ENCODE peak calls at places on chromosomes 6 and 20, in seven cellular contexts. A, K, O, R, X, I and S are unnamed samples.

GRCh38 chr20:53901064-53901463 is 169.3 kb downstream of the BCAS1 start:
- DNase-seq in A (no peak), K (no peak), O (no peak), R (no peak), X (peak; percentile 52), I (peak; percentile 28), S (no peak)

GRCh38 chr20:53963670-53964466 is 106.5 kb downstream of the BCAS1 start:
- DNase-seq in A (no peak), K (no peak), O (no peak), R (no peak), X (no peak), I (no peak), S (no peak)

GRCh38 chr6:117956386-117956785 is 49.3 kb downstream of the SLC35F1 start:
- DNase-seq in A (no peak), K (no peak), O (no peak), R (no peak), X (no peak), I (no peak), S (no peak)

GRCh38 chr6:132907231-132907630 is 92.9 kb downstream of the RPS12 start:
- DNase-seq in A (no peak), K (no peak), O (no peak), R (no peak), X (no peak), I (no peak), S (no peak)

GRCh38 chr6:2857580-2858337 is 16.1 kb upstream of the SERPINB1 start:
- DNase-seq in A (peak; percentile 75), K (no peak), O (peak; percentile 84), R (peak; percentile 76), X (peak; percentile 83), I (peak; percentile 51), S (peak; percentile 80)

GRCh38 chr6:127031511-127031910 is 87.0 kb upstream of the RSPO3 start:
- DNase-seq in A (no peak), K (no peak), O (no peak), R (no peak), X (no peak), I (no peak), S (no peak)

GRCh38 chr6:148700713-148701392 is 46.0 kb upstream of the UST start:
- DNase-seq in A (no peak), K (no peak), O (peak; percentile 41), R (no peak), X (no peak), I (peak; percentile 11), S (no peak)

GRCh38 chr6:132566404-132566803 is 3.7 kb upstream of the TAAR6 start:
- DNase-seq in A (no peak), K (no peak), O (no peak), R (no peak), X (no peak), I (no peak), S (no peak)

GRCh38 chr6:113969888-113970807 is 800 bp downstream of the HDAC2 start:
- DNase-seq in A (peak; percentile 59), K (peak; percentile 47), O (peak; percentile 63), R (peak; percentile 68), X (peak; percentile 27), I (peak; percentile 68), S (peak; percentile 77)

GRCh38 chr20:47708953-47709833 is 76.1 kb downstream of the SULF2 start:
- DNase-seq in A (no peak), K (no peak), O (no peak), R (no peak), X (no peak), I (no peak), S (no peak)

GRCh38 chr6:56335733-56336132 is 88.4 kb upstream of the COL21A1 start:
- DNase-seq in A (no peak), K (no peak), O (no peak), R (no peak), X (peak; percentile 37), I (no peak), S (no peak)

GRCh38 chr6:44133003-44133931 is 5.9 kb downstream of the TMEM63B start:
- DNase-seq in A (peak; percentile 63), K (no peak), O (peak; percentile 55), R (peak; percentile 52), X (peak; percentile 35), I (peak; percentile 69), S (peak; percentile 57)

GRCh38 chr6:43093361-43094289 is 17.5 kb downstream of the PTK7 start:
- DNase-seq in A (peak; percentile 27), K (peak; percentile 75), O (peak; percentile 62), R (no peak), X (no peak), I (peak; percentile 29), S (no peak)

GRCh38 chr6:131721161-131721560 is 10.3 kb upstream of the CTAGE9 start:
- DNase-seq in A (no peak), K (no peak), O (no peak), R (no peak), X (no peak), I (no peak), S (no peak)

GRCh38 chr6:53447869-53448268 is 97.0 kb downstream of the GCLC start:
- DNase-seq in A (no peak), K (no peak), O (no peak), R (no peak), X (no peak), I (no peak), S (no peak)

GRCh38 chr6:108167449-108167903 is 1.7 kb downstream of the NR2E1 start:
- DNase-seq in A (no peak), K (no peak), O (no peak), R (no peak), X (no peak), I (no peak), S (peak; percentile 19)

GRCh38 chr20:6044102-6044501 is 9.8 kb downstream of the LRRN4 start:
- DNase-seq in A (no peak), K (no peak), O (no peak), R (no peak), X (peak; percentile 32), I (no peak), S (no peak)

GRCh38 chr6:15213838-15214398 is 32.0 kb upstream of the JARID2 start:
- DNase-seq in A (no peak), K (no peak), O (no peak), R (no peak), X (no peak), I (no peak), S (no peak)

GRCh38 chr6:168355716-168356522 is 36.3 kb upstream of the DACT2 start:
- DNase-seq in A (peak; percentile 55), K (peak; percentile 69), O (peak; percentile 16), R (no peak), X (peak; percentile 52), I (peak; percentile 68), S (peak; percentile 14)

GRCh38 chr20:22729180-22729579 is 144.8 kb upstream of the FOXA2 start:
- DNase-seq in A (no peak), K (no peak), O (no peak), R (no peak), X (peak; percentile 36), I (no peak), S (no peak)

GRCh38 chr6:26328265-26328844 is 36.6 kb upstream of the BTN3A2 start:
- DNase-seq in A (no peak), K (no peak), O (no peak), R (no peak), X (peak; percentile 73), I (no peak), S (no peak)

GRCh38 chr6:34423254-34423653 is 2.6 kb downstream of the RPS10 start:
- DNase-seq in A (no peak), K (no peak), O (no peak), R (no peak), X (no peak), I (no peak), S (no peak)

GRCh38 chr6:34424200-34425131 is 1.4 kb downstream of the RPS10 start:
- DNase-seq in A (no peak), K (no peak), O (no peak), R (no peak), X (no peak), I (no peak), S (no peak)

GRCh38 chr6:34425132-34425497 is 754 bp downstream of the RPS10 start:
- DNase-seq in A (no peak), K (no peak), O (no peak), R (no peak), X (no peak), I (no peak), S (peak; percentile 67)

GRCh38 chr6:34425498-34426410 is at the start of gene RPS10:
- DNase-seq in A (peak; percentile 93), K (peak; percentile 90), O (peak; percentile 96), R (peak; percentile 93), X (peak; percentile 90), I (peak; percentile 94), S (peak; percentile 96)
- TF ChIP-seq POLR2A in A (peak; percentile 70), K (peak; percentile 80), O (peak; percentile 78), R (peak; percentile 76), X (peak; percentile 83), I (peak; percentile 85), S (peak; percentile 89)

GRCh38 chr20:63525185-63525584 is 4.6 kb downstream of the PPDPF start:
- DNase-seq in A (no peak), K (no peak), O (no peak), R (no peak), X (no peak), I (no peak), S (no peak)
- TF ChIP-seq POLR2A in A (no peak), K (no peak), O (no peak), R (no peak), X (no peak), I (no peak), S (no peak)

DNA sequence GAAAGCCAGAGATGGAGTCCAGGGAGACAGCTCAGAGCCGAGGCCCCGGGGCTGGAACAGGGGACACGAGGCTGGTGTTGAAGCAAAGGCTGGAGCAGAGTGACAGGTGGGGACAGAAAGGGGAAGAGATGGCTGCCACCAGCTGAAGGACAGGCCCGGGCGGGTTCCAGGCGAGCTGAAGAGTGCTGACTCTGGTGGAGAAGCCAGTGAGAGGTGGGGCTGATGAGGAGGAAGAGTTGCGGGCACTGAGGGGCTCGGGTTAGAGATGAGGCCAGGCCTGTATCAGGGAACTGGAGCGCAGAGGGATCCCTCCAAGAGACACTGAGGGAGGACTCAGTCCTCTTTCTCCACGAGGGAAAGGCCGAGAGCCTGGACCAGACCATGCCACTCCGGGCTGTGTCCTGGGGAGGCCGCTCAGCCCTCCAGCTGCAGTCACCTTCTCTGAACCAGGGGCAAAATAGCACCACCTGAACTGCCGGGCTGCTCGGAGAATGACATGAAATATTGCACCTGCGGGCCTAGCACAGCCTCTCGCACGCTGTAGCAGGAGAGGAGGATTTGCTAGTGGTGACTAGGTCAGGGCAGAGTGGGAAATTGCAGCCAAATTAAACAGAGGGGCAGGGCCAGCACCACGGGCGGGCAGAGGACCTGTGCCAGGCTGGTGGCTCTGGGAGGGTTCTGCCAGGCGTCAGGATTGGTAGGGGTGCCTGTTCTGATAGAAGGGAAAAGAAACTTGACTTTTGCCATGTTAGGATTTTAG is 175.9 kb downstream of the ZDHHC14 start:
- DNase-seq in A (no peak), K (no peak), O (no peak), R (no peak), X (no peak), I (peak; percentile 30), S (no peak)
- TF ChIP-seq POLR2A in A (no peak), K (no peak), O (no peak), R (no peak), X (no peak), I (no peak), S (no peak)

DNA sequence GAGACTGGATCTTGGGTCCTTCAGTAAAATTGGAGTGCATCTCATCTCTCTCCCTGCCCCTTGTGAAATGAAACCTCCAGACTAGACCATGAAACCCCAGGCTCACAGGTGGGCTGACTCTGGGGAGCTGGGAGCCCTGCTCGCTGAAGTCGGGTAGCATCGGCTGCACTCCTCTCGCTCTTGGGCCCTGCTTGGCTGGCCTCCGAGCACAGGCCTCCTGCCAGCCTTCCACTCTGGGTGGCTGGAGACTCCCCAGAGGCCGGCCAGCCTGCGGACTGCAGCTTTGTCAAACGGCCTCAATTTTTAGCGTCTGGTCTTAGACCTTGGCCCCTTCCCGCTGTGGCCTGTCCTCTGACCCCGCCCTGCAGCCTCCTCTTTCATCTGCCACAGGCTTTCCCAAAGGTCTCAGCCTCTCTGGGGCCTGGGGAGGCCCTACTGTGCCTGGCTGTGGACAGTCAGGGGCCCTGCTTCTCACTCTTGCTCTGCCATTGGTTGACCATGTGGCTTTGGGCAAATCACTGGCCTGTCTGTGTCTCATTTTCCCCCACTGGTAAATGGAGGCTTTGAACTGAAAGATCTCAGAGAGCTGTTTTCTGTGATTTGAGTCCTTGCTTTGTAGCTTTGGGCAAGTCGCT is 45.1 kb downstream of the SRC start:
- DNase-seq in A (no peak), K (no peak), O (peak; percentile 81), R (no peak), X (peak; percentile 22), I (no peak), S (no peak)
- TF ChIP-seq POLR2A in A (no peak), K (no peak), O (no peak), R (no peak), X (no peak), I (no peak), S (no peak)